ENCODE peak calls at places on chromosomes 6 and 20, in four cellular contexts. One of them, this sample, is unnamed.

GRCh38 chr20:53623454-53624206 is 30.0 kb upstream of the ZNF217 start:
- DNase-seq in dermis blood vessel endothelial cell: peak; percentile 85
- DNase-seq in ELF-1: peak; percentile 74
- DNase-seq in naive thymus-derived CD4-positive, alpha-beta T cell: no peak
- DNase-seq in this sample: peak; percentile 27

GRCh38 chr20:51036827-51037229 is 13.9 kb upstream of the KCNG1 start:
- DNase-seq in naive thymus-derived CD4-positive, alpha-beta T cell: no peak
- DNase-seq in dermis blood vessel endothelial cell: no peak
- DNase-seq in ELF-1: no peak
- DNase-seq in this sample: no peak

GRCh38 chr20:23080521-23080920 is 5.6 kb downstream of the CD93 start:
- DNase-seq in dermis blood vessel endothelial cell: peak; percentile 34
- DNase-seq in naive thymus-derived CD4-positive, alpha-beta T cell: no peak
- DNase-seq in ELF-1: no peak
- DNase-seq in this sample: no peak

GRCh38 chr20:39903806-39904205 is 785.2 kb downstream of the MAFB start:
- DNase-seq in ELF-1: no peak
- DNase-seq in dermis blood vessel endothelial cell: no peak
- DNase-seq in naive thymus-derived CD4-positive, alpha-beta T cell: no peak
- DNase-seq in this sample: no peak

GRCh38 chr6:40325041-40325440 is 262.1 kb downstream of the LRFN2 start:
- DNase-seq in ELF-1: no peak
- DNase-seq in dermis blood vessel endothelial cell: no peak
- DNase-seq in naive thymus-derived CD4-positive, alpha-beta T cell: no peak
- DNase-seq in this sample: no peak

GRCh38 chr6:157714153-157714490 is 108.9 kb upstream of the SNX9 start:
- DNase-seq in naive thymus-derived CD4-positive, alpha-beta T cell: no peak
- DNase-seq in dermis blood vessel endothelial cell: no peak
- DNase-seq in ELF-1: no peak
- DNase-seq in this sample: no peak

GRCh38 chr6:42978487-42978792 is 541 bp downstream of the PEX6 start:
- DNase-seq in naive thymus-derived CD4-positive, alpha-beta T cell: no peak
- DNase-seq in dermis blood vessel endothelial cell: peak; percentile 43
- DNase-seq in ELF-1: peak; percentile 54
- DNase-seq in this sample: peak; percentile 34

GRCh38 chr6:143401636-143402370 is 48.7 kb downstream of the ADAT2 start:
- DNase-seq in naive thymus-derived CD4-positive, alpha-beta T cell: no peak
- DNase-seq in dermis blood vessel endothelial cell: no peak
- DNase-seq in ELF-1: peak; percentile 66
- DNase-seq in this sample: no peak

GRCh38 chr20:24451992-24452391 is 17.4 kb upstream of the SYNDIG1 start:
- DNase-seq in dermis blood vessel endothelial cell: no peak
- DNase-seq in naive thymus-derived CD4-positive, alpha-beta T cell: no peak
- DNase-seq in ELF-1: no peak
- DNase-seq in this sample: no peak

GRCh38 chr6:34573567-34574183 is 17.5 kb upstream of the SPDEF start:
- DNase-seq in naive thymus-derived CD4-positive, alpha-beta T cell: no peak
- DNase-seq in ELF-1: no peak
- DNase-seq in dermis blood vessel endothelial cell: no peak
- DNase-seq in this sample: no peak

GRCh38 chr6:158939255-158940170 is 60.5 kb downstream of the RSPH3 start:
- DNase-seq in naive thymus-derived CD4-positive, alpha-beta T cell: peak; percentile 5
- DNase-seq in dermis blood vessel endothelial cell: peak; percentile 13
- DNase-seq in ELF-1: peak; percentile 74
- DNase-seq in this sample: peak; percentile 22

GRCh38 chr6:168355716-168356522 is 36.3 kb upstream of the DACT2 start:
- DNase-seq in naive thymus-derived CD4-positive, alpha-beta T cell: no peak
- DNase-seq in ELF-1: peak; percentile 74
- DNase-seq in dermis blood vessel endothelial cell: no peak
- DNase-seq in this sample: no peak

GRCh38 chr6:2021713-2022125 is 223.7 kb downstream of the GMDS start:
- DNase-seq in dermis blood vessel endothelial cell: peak; percentile 65
- DNase-seq in naive thymus-derived CD4-positive, alpha-beta T cell: no peak
- DNase-seq in ELF-1: no peak
- DNase-seq in this sample: no peak

GRCh38 chr6:147154454-147154853 is 49.8 kb upstream of the STXBP5 start:
- DNase-seq in ELF-1: no peak
- DNase-seq in dermis blood vessel endothelial cell: no peak
- DNase-seq in naive thymus-derived CD4-positive, alpha-beta T cell: no peak
- DNase-seq in this sample: peak; percentile 1

GRCh38 chr6:116258520-116258919 is 4.6 kb upstream of the TSPYL4 start:
- DNase-seq in naive thymus-derived CD4-positive, alpha-beta T cell: no peak
- DNase-seq in dermis blood vessel endothelial cell: no peak
- DNase-seq in ELF-1: no peak
- DNase-seq in this sample: no peak

GRCh38 chr6:43506171-43506570 is 4.0 kb downstream of the LRRC73 start:
- DNase-seq in naive thymus-derived CD4-positive, alpha-beta T cell: no peak
- DNase-seq in dermis blood vessel endothelial cell: no peak
- DNase-seq in ELF-1: no peak
- DNase-seq in this sample: no peak

GRCh38 chr6:167827062-167827587 is 414 bp downstream of the AFDN start:
- DNase-seq in ELF-1: peak; percentile 31
- DNase-seq in naive thymus-derived CD4-positive, alpha-beta T cell: peak; percentile 5
- DNase-seq in dermis blood vessel endothelial cell: peak; percentile 58
- DNase-seq in this sample: peak; percentile 33

GRCh38 chr20:62782149-62782892 is 14.0 kb upstream of the MRGBP start:
- DNase-seq in ELF-1: peak; percentile 48
- DNase-seq in naive thymus-derived CD4-positive, alpha-beta T cell: no peak
- DNase-seq in dermis blood vessel endothelial cell: peak; percentile 29
- DNase-seq in this sample: peak; percentile 24

GRCh38 chr6:124517339-124517738 is 444.9 kb upstream of the RNF217 start:
- DNase-seq in ELF-1: no peak
- DNase-seq in dermis blood vessel endothelial cell: no peak
- DNase-seq in naive thymus-derived CD4-positive, alpha-beta T cell: no peak
- DNase-seq in this sample: no peak

GRCh38 chr6:142737368-142738060 is 207.5 kb downstream of the HIVEP2 start:
- DNase-seq in dermis blood vessel endothelial cell: no peak
- DNase-seq in naive thymus-derived CD4-positive, alpha-beta T cell: no peak
- DNase-seq in ELF-1: peak; percentile 29
- DNase-seq in this sample: no peak

GRCh38 chr6:362231-362923 is 29.2 kb upstream of the IRF4 start:
- DNase-seq in naive thymus-derived CD4-positive, alpha-beta T cell: no peak
- DNase-seq in ELF-1: no peak
- DNase-seq in dermis blood vessel endothelial cell: no peak
- DNase-seq in this sample: no peak

GRCh38 chr20:47175501-47175900 is 181.0 kb downstream of the ZMYND8 start:
- DNase-seq in naive thymus-derived CD4-positive, alpha-beta T cell: no peak
- DNase-seq in dermis blood vessel endothelial cell: peak; percentile 92
- DNase-seq in ELF-1: peak; percentile 30
- DNase-seq in this sample: no peak

GRCh38 chr20:57872816-57873409 is 163.1 kb upstream of the PMEPA1 start:
- DNase-seq in ELF-1: no peak
- DNase-seq in dermis blood vessel endothelial cell: no peak
- DNase-seq in naive thymus-derived CD4-positive, alpha-beta T cell: no peak
- DNase-seq in this sample: no peak

GRCh38 chr6:130967502-130968469 is 95.3 kb downstream of the EPB41L2 start:
- DNase-seq in naive thymus-derived CD4-positive, alpha-beta T cell: no peak
- DNase-seq in dermis blood vessel endothelial cell: peak; percentile 61
- DNase-seq in ELF-1: no peak
- DNase-seq in this sample: peak; percentile 90

GRCh38 chr6:123945386-123945785 is 141.7 kb downstream of the NKAIN2 start:
- DNase-seq in dermis blood vessel endothelial cell: no peak
- DNase-seq in ELF-1: no peak
- DNase-seq in naive thymus-derived CD4-positive, alpha-beta T cell: no peak
- DNase-seq in this sample: no peak

GRCh38 chr6:81878479-81878878 is 126.0 kb upstream of the TENT5A start:
- DNase-seq in naive thymus-derived CD4-positive, alpha-beta T cell: no peak
- DNase-seq in ELF-1: no peak
- DNase-seq in dermis blood vessel endothelial cell: no peak
- DNase-seq in this sample: no peak

GRCh38 chr20:36775196-36775595 is 1.6 kb upstream of the DSN1 start:
- DNase-seq in naive thymus-derived CD4-positive, alpha-beta T cell: no peak
- DNase-seq in ELF-1: no peak
- DNase-seq in dermis blood vessel endothelial cell: no peak
- DNase-seq in this sample: no peak

GRCh38 chr6:32462609-32463008 is 22.9 kb downstream of the HLA-DRA start:
- DNase-seq in naive thymus-derived CD4-positive, alpha-beta T cell: no peak
- DNase-seq in ELF-1: no peak
- DNase-seq in dermis blood vessel endothelial cell: no peak
- DNase-seq in this sample: no peak

GRCh38 chr20:59018817-59019216 is 412 bp upstream of the TUBB1 start:
- DNase-seq in dermis blood vessel endothelial cell: no peak
- DNase-seq in ELF-1: no peak
- DNase-seq in naive thymus-derived CD4-positive, alpha-beta T cell: no peak
- DNase-seq in this sample: no peak

GRCh38 chr20:4684837-4685413 is 36.8 kb upstream of the PRND start:
- DNase-seq in dermis blood vessel endothelial cell: no peak
- DNase-seq in ELF-1: peak; percentile 55
- DNase-seq in naive thymus-derived CD4-positive, alpha-beta T cell: no peak
- DNase-seq in this sample: peak; percentile 20

GRCh38 chr6:167802339-167802738 is 24.4 kb upstream of the AFDN start:
- DNase-seq in naive thymus-derived CD4-positive, alpha-beta T cell: no peak
- DNase-seq in dermis blood vessel endothelial cell: no peak
- DNase-seq in ELF-1: no peak
- DNase-seq in this sample: no peak

GRCh38 chr6:35634316-35634715 is 54.4 kb downstream of the FKBP5 start:
- DNase-seq in ELF-1: no peak
- DNase-seq in dermis blood vessel endothelial cell: peak; percentile 58
- DNase-seq in naive thymus-derived CD4-positive, alpha-beta T cell: no peak
- DNase-seq in this sample: peak; percentile 27

GRCh38 chr20:41482647-41483552 is 116.3 kb upstream of the EMILIN3 start:
- DNase-seq in dermis blood vessel endothelial cell: no peak
- DNase-seq in ELF-1: no peak
- DNase-seq in naive thymus-derived CD4-positive, alpha-beta T cell: no peak
- DNase-seq in this sample: no peak

GRCh38 chr20:6685181-6685582 is 82.3 kb upstream of the BMP2 start:
- DNase-seq in dermis blood vessel endothelial cell: peak; percentile 73
- DNase-seq in ELF-1: no peak
- DNase-seq in naive thymus-derived CD4-positive, alpha-beta T cell: no peak
- DNase-seq in this sample: no peak

GRCh38 chr20:44734938-44735337 is 10.7 kb upstream of the KCNK15 start:
- DNase-seq in dermis blood vessel endothelial cell: no peak
- DNase-seq in naive thymus-derived CD4-positive, alpha-beta T cell: no peak
- DNase-seq in ELF-1: peak; percentile 27
- DNase-seq in this sample: no peak

GRCh38 chr6:50815436-50816114 is 3.1 kb upstream of the TFAP2B start:
- DNase-seq in dermis blood vessel endothelial cell: peak; percentile 41
- DNase-seq in naive thymus-derived CD4-positive, alpha-beta T cell: no peak
- DNase-seq in ELF-1: no peak
- DNase-seq in this sample: peak; percentile 25

GRCh38 chr6:12911387-12911960 is 194.9 kb downstream of the PHACTR1 start:
- DNase-seq in dermis blood vessel endothelial cell: peak; percentile 66
- DNase-seq in naive thymus-derived CD4-positive, alpha-beta T cell: peak; percentile 7
- DNase-seq in ELF-1: peak; percentile 4
- DNase-seq in this sample: peak; percentile 52